ENCODE peak calls at places on chromosomes 13 and 19, in four cellular contexts. A, H, P and S are unnamed samples.
A peak's percentile ranks its signal among the peaks of the same experiment; 100 is the strongest.

GRCh38 chr19:16771618-16772017 is 52.0 kb downstream of the NWD1 start:
- DNase-seq in A (peak; percentile 96), H (peak; percentile 84), P (peak; percentile 59), S (peak; percentile 88)

GRCh38 chr13:48979892-48980291 is 4.2 kb downstream of the FNDC3A start:
- DNase-seq in A (no peak), H (no peak), P (no peak), S (no peak)

GRCh38 chr13:87884874-87885273 is 213.7 kb downstream of the SLITRK5 start:
- DNase-seq in A (peak; percentile 5), H (peak; percentile 20), P (peak; percentile 2), S (no peak)

GRCh38 chr13:112961457-112962369 is 7.3 kb upstream of the MCF2L start:
- DNase-seq in A (no peak), H (no peak), P (no peak), S (no peak)

GRCh38 chr13:113997845-113998751 is 24.2 kb upstream of the C13orf46 start:
- DNase-seq in A (no peak), H (peak; percentile 92), P (no peak), S (peak; percentile 85)

GRCh38 chr13:28000567-28000966 is 12.1 kb upstream of the URAD start:
- DNase-seq in A (peak; percentile 81), H (no peak), P (no peak), S (no peak)

GRCh38 chr13:37490176-37490575 is 108.4 kb downstream of the POSTN start:
- DNase-seq in A (no peak), H (peak; percentile 19), P (no peak), S (no peak)

GRCh38 chr13:106143392-106143791 is 392.1 kb downstream of the EFNB2 start:
- DNase-seq in A (no peak), H (peak; percentile 42), P (no peak), S (peak; percentile 15)

GRCh38 chr19:17807731-17808316 is 12.9 kb downstream of the B3GNT3 start:
- DNase-seq in A (no peak), H (no peak), P (no peak), S (no peak)

GRCh38 chr13:45490068-45490467 is 25.3 kb downstream of the COG3 start:
- DNase-seq in A (no peak), H (no peak), P (no peak), S (no peak)

GRCh38 chr13:30376426-30377311 is 45.6 kb upstream of the UBE2L5 start:
- DNase-seq in A (no peak), H (no peak), P (no peak), S (no peak)

GRCh38 chr19:34173145-34173956 is 1.0 kb downstream of the LSM14A start:
- DNase-seq in A (peak; percentile 89), H (peak; percentile 39), P (no peak), S (peak; percentile 55)

GRCh38 chr19:10501971-10502523 is 1.1 kb downstream of the KEAP1 start:
- DNase-seq in A (peak; percentile 60), H (no peak), P (peak; percentile 71), S (peak; percentile 47)

GRCh38 chr19:10748924-10749434 is 31.1 kb downstream of the DNM2 start:
- DNase-seq in A (peak; percentile 69), H (peak; percentile 46), P (peak; percentile 21), S (peak; percentile 70)